ENCODE peak calls at places on chromosomes 12 and 14, in six cellular contexts. W is ELF-1; E is T-helper 17 cell; J is stimulated activated CD4-positive, alpha-beta T cell treated with anti-CD3 and anti-CD28 coated beads, Interleukin-1b, Interleukin-23, amount 100 ng/mL, for 1 hour; T is NCI-H2171; Q is lower lobe of right lung. U is an unnamed sample.

GRCh38 chr14:30551460-30551859 is 7.5 kb upstream of the G2E3 start:
- DNase-seq in W (no peak), E (no peak), J (no peak), T (no peak), Q (no peak), U (no peak)

GRCh38 chr12:82182601-82183000 is 175.6 kb downstream of the CCDC59 start:
- DNase-seq in W (no peak), E (no peak), J (no peak), T (no peak), Q (no peak), U (no peak)

GRCh38 chr12:29762637-29763300 is 21.0 kb downstream of the TMTC1 start:
- DNase-seq in W (no peak), E (no peak), J (no peak), T (no peak), Q (no peak), U (no peak)

GRCh38 chr12:24823808-24824515 is 124.9 kb downstream of the BCAT1 start:
- DNase-seq in W (no peak), E (no peak), J (no peak), T (no peak), Q (no peak), U (no peak)

GRCh38 chr12:388547-389137 is 478 bp downstream of the KDM5A start:
- DNase-seq in W (peak), E (peak), J (no peak), T (no peak), Q (peak), U (no peak)

GRCh38 chr12:111320233-111321050 is 48.5 kb downstream of the PHETA1 start:
- DNase-seq in W (no peak), E (no peak), J (no peak), T (no peak), Q (no peak), U (no peak)

GRCh38 chr14:64671591-64671990 is 32.6 kb upstream of the PLEKHG3 start:
- DNase-seq in W (no peak), E (no peak), J (no peak), T (peak), Q (no peak), U (no peak)

GRCh38 chr14:71474866-71475265 is 457.4 kb upstream of the RGS6 start:
- DNase-seq in W (no peak), E (no peak), J (no peak), T (no peak), Q (no peak), U (no peak)

GRCh38 chr12:24135158-24135850 is 185.8 kb upstream of the SOX5 start:
- DNase-seq in W (peak), E (no peak), J (no peak), T (no peak), Q (no peak), U (no peak)

GRCh38 chr12:114041590-114041989 is 75.5 kb upstream of the RBM19 start:
- DNase-seq in W (no peak), E (no peak), J (no peak), T (no peak), Q (no peak), U (no peak)

GRCh38 chr14:103427485-103428443 is 42.5 kb downstream of the MARK3 start:
- DNase-seq in W (peak), E (no peak), J (no peak), T (no peak), Q (no peak), U (no peak)

GRCh38 chr12:124567035-124567672 is at the start of gene NCOR2:
- DNase-seq in W (no peak), E (peak), J (peak), T (peak), Q (no peak), U (no peak)

GRCh38 chr12:2354151-2354991 is 301.6 kb downstream of the CACNA1C start:
- DNase-seq in W (no peak), E (no peak), J (no peak), T (no peak), Q (no peak), U (no peak)

GRCh38 chr14:73458219-73458976 is at the start of gene NUMB:
- DNase-seq in W (peak), E (peak), J (peak), T (peak), Q (peak), U (peak)

GRCh38 chr14:66568220-66568619 is 60.3 kb downstream of the GPHN start:
- DNase-seq in W (no peak), E (no peak), J (no peak), T (no peak), Q (no peak), U (no peak)

GRCh38 chr12:13339538-13339937 is 143.0 kb downstream of the EMP1 start:
- DNase-seq in W (peak), E (no peak), J (no peak), T (no peak), Q (no peak), U (no peak)

GRCh38 chr12:95218164-95218851 is 701 bp downstream of the VEZT start:
- DNase-seq in W (no peak), E (no peak), J (peak), T (peak), Q (no peak), U (no peak)

GRCh38 chr14:60506462-60506984 is 2.4 kb upstream of the SIX6 start:
- DNase-seq in W (peak), E (no peak), J (no peak), T (no peak), Q (no peak), U (no peak)

GRCh38 chr12:106245767-106246166 is 2.1 kb downstream of the CKAP4 start:
- DNase-seq in W (peak), E (no peak), J (no peak), T (no peak), Q (peak), U (no peak)

GRCh38 chr14:85531594-85532391 is 1.8 kb downstream of the FLRT2 start:
- DNase-seq in W (peak), E (no peak), J (no peak), T (no peak), Q (peak), U (no peak)

GRCh38 chr12:81759215-81759991 is at the start of gene PPFIA2:
- DNase-seq in W (peak), E (no peak), J (no peak), T (peak), Q (no peak), U (peak)

GRCh38 chr12:89732511-89732910 is 23.9 kb upstream of the ATP2B1 start:
- DNase-seq in W (no peak), E (no peak), J (no peak), T (no peak), Q (no peak), U (no peak)

GRCh38 chr12:49200882-49201594 is 12.2 kb upstream of the TUBA1A start:
- DNase-seq in W (no peak), E (no peak), J (no peak), T (peak), Q (no peak), U (no peak)

GRCh38 chr12:64385468-64385867 is 5.1 kb downstream of the C12orf56 start:
- DNase-seq in W (no peak), E (no peak), J (no peak), T (no peak), Q (no peak), U (no peak)

GRCh38 chr14:97414718-97415098 is 617.5 kb downstream of the VRK1 start:
- DNase-seq in W (no peak), E (no peak), J (no peak), T (no peak), Q (no peak), U (no peak)

GRCh38 chr12:124422142-124422569 is 127.3 kb downstream of the RFLNA start:
- DNase-seq in W (peak), E (no peak), J (no peak), T (peak), Q (peak), U (no peak)

GRCh38 chr12:42790761-42791151 is 201.2 kb upstream of the PRICKLE1 start:
- DNase-seq in W (peak), E (no peak), J (no peak), T (no peak), Q (no peak), U (no peak)

GRCh38 chr12:71626098-71626497 is 37.5 kb downstream of the ZFC3H1 start:
- DNase-seq in W (no peak), E (no peak), J (no peak), T (no peak), Q (no peak), U (no peak)